ENCODE peak calls at places on chromosomes 1 and 21, in four cellular contexts. One of them, this sample, is unnamed.

GRCh38 chr1:17873007-17873675 is 118.0 kb downstream of the ACTL8 start:
- DNase-seq in heart left ventricle: peak; percentile 32
- DNase-seq in ascending aorta: no peak
- DNase-seq in psoas muscle: no peak
- DNase-seq in this sample: no peak

GRCh38 chr1:77347646-77348045 is 65.8 kb downstream of the AK5 start:
- DNase-seq in heart left ventricle: no peak
- DNase-seq in ascending aorta: no peak
- DNase-seq in psoas muscle: no peak
- DNase-seq in this sample: no peak

GRCh38 chr1:109239580-109240068 is 9.7 kb upstream of the CELSR2 start:
- DNase-seq in heart left ventricle: no peak
- DNase-seq in ascending aorta: no peak
- DNase-seq in psoas muscle: no peak
- DNase-seq in this sample: no peak

GRCh38 chr1:10686404-10687040 is 109.9 kb downstream of the CASZ1 start:
- DNase-seq in heart left ventricle: no peak
- DNase-seq in ascending aorta: no peak
- DNase-seq in psoas muscle: no peak
- DNase-seq in this sample: no peak

GRCh38 chr1:188489336-188490112 is 1660.8 kb downstream of the PLA2G4A start:
- DNase-seq in heart left ventricle: no peak
- DNase-seq in ascending aorta: no peak
- DNase-seq in psoas muscle: no peak
- DNase-seq in this sample: no peak

GRCh38 chr1:1024421-1025415 is 4.8 kb downstream of the AGRN start:
- DNase-seq in heart left ventricle: no peak
- DNase-seq in ascending aorta: no peak
- DNase-seq in psoas muscle: no peak
- DNase-seq in this sample: no peak

GRCh38 chr1:7455796-7456568 is 315.1 kb upstream of the VAMP3 start:
- DNase-seq in heart left ventricle: no peak
- DNase-seq in ascending aorta: no peak
- DNase-seq in psoas muscle: no peak
- DNase-seq in this sample: no peak

GRCh38 chr1:212814989-212815388 is 23.3 kb downstream of the TATDN3 start:
- DNase-seq in heart left ventricle: no peak
- DNase-seq in ascending aorta: no peak
- DNase-seq in psoas muscle: no peak
- DNase-seq in this sample: no peak

GRCh38 chr1:84796201-84796600 is 96.8 kb downstream of the LPAR3 start:
- DNase-seq in heart left ventricle: no peak
- DNase-seq in ascending aorta: no peak
- DNase-seq in psoas muscle: no peak
- DNase-seq in this sample: no peak

GRCh38 chr1:110778821-110779220 is 94.1 kb upstream of the CD53 start:
- DNase-seq in heart left ventricle: no peak
- DNase-seq in ascending aorta: no peak
- DNase-seq in psoas muscle: no peak
- DNase-seq in this sample: no peak

GRCh38 chr21:43585924-43586411 is 73.3 kb downstream of the HSF2BP start:
- DNase-seq in heart left ventricle: peak; percentile 71
- DNase-seq in ascending aorta: peak; percentile 87
- DNase-seq in psoas muscle: no peak
- DNase-seq in this sample: no peak

GRCh38 chr1:202860744-202861419 is 28.1 kb downstream of the RABIF start:
- DNase-seq in heart left ventricle: peak; percentile 28
- DNase-seq in ascending aorta: peak; percentile 66
- DNase-seq in psoas muscle: peak; percentile 17
- DNase-seq in this sample: peak; percentile 17

GRCh38 chr1:39668894-39669293 is 3.0 kb downstream of the NT5C1A start:
- DNase-seq in heart left ventricle: no peak
- DNase-seq in ascending aorta: no peak
- DNase-seq in psoas muscle: no peak
- DNase-seq in this sample: no peak

GRCh38 chr1:116131866-116132605 is 20.8 kb downstream of the MAB21L3 start:
- DNase-seq in heart left ventricle: no peak
- DNase-seq in ascending aorta: no peak
- DNase-seq in psoas muscle: no peak
- DNase-seq in this sample: no peak

GRCh38 chr1:213658508-213658907 is 329.3 kb upstream of the PROX1 start:
- DNase-seq in heart left ventricle: no peak
- DNase-seq in ascending aorta: no peak
- DNase-seq in psoas muscle: no peak
- DNase-seq in this sample: no peak

GRCh38 chr1:5597171-5597864 is 394.9 kb downstream of the NPHP4 start:
- DNase-seq in heart left ventricle: no peak
- DNase-seq in ascending aorta: peak; percentile 42
- DNase-seq in psoas muscle: no peak
- DNase-seq in this sample: no peak

GRCh38 chr1:201212461-201213055 is 21.9 kb downstream of the IGFN1 start:
- DNase-seq in heart left ventricle: no peak
- DNase-seq in ascending aorta: no peak
- DNase-seq in psoas muscle: no peak
- DNase-seq in this sample: no peak

GRCh38 chr1:237139732-237140131 is 97.7 kb downstream of the RYR2 start:
- DNase-seq in heart left ventricle: no peak
- DNase-seq in ascending aorta: no peak
- DNase-seq in psoas muscle: no peak
- DNase-seq in this sample: no peak

GRCh38 chr1:179142889-179143299 is 61.0 kb downstream of the TOR3A start:
- DNase-seq in heart left ventricle: no peak
- DNase-seq in ascending aorta: no peak
- DNase-seq in psoas muscle: no peak
- DNase-seq in this sample: no peak

GRCh38 chr1:230542054-230542453 is 100.2 kb upstream of the COG2 start:
- DNase-seq in heart left ventricle: no peak
- DNase-seq in ascending aorta: no peak
- DNase-seq in psoas muscle: no peak
- DNase-seq in this sample: no peak

GRCh38 chr1:17043676-17044075 is 10.2 kb downstream of the SDHB start:
- DNase-seq in heart left ventricle: no peak
- DNase-seq in ascending aorta: no peak
- DNase-seq in psoas muscle: no peak
- DNase-seq in this sample: no peak

GRCh38 chr1:154751690-154752089 is 118.4 kb downstream of the KCNN3 start:
- DNase-seq in heart left ventricle: no peak
- DNase-seq in ascending aorta: peak; percentile 53
- DNase-seq in psoas muscle: no peak
- DNase-seq in this sample: peak; percentile 12

GRCh38 chr1:173409613-173410012 is 67.5 kb upstream of the PRDX6 start:
- DNase-seq in heart left ventricle: peak; percentile 56
- DNase-seq in ascending aorta: no peak
- DNase-seq in psoas muscle: peak; percentile 18
- DNase-seq in this sample: no peak

GRCh38 chr1:240304466-240304865 is 212.8 kb downstream of the FMN2 start:
- DNase-seq in heart left ventricle: no peak
- DNase-seq in ascending aorta: no peak
- DNase-seq in psoas muscle: no peak
- DNase-seq in this sample: no peak

GRCh38 chr21:30340714-30341573 is 3.5 kb upstream of the KRTAP27-1 start:
- DNase-seq in heart left ventricle: no peak
- DNase-seq in ascending aorta: no peak
- DNase-seq in psoas muscle: peak; percentile 13
- DNase-seq in this sample: no peak
- TF ChIP-seq CTCF in heart left ventricle: peak; percentile 86
- TF ChIP-seq CTCF in ascending aorta: no peak
- TF ChIP-seq CTCF in psoas muscle: peak; percentile 53
- TF ChIP-seq CTCF in this sample: peak; percentile 43

DNA sequence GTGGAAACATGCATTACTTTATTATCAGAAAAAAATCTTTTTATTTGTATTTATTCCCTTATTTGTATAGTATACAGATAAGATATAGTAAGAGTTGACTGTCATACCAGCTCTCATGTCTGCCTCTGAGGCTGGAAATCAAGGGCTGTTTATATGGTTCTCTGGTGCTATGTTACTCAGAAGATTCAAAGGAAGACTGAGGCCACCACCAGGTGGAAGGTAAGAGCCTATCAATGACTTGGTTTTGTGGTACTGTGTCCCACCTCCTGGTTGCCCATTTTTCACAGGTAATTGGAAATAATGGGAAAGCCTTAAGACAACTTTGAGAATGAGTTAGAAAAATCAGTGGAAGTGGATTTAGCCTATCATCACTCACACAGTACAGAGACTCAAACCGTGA is 342.1 kb downstream of the DSCAM start:
- DNase-seq in heart left ventricle: no peak
- DNase-seq in ascending aorta: no peak
- DNase-seq in psoas muscle: no peak
- DNase-seq in this sample: no peak
- TF ChIP-seq CTCF in heart left ventricle: no peak
- TF ChIP-seq CTCF in ascending aorta: no peak
- TF ChIP-seq CTCF in psoas muscle: no peak
- TF ChIP-seq CTCF in this sample: no peak

GRCh38 chr1:26582836-26583460 is 53.4 kb downstream of the RPS6KA1 start:
- DNase-seq in heart left ventricle: no peak
- DNase-seq in ascending aorta: peak; percentile 67
- DNase-seq in psoas muscle: peak; percentile 37
- DNase-seq in this sample: no peak

GRCh38 chr1:26581287-26581651 is 51.7 kb downstream of the RPS6KA1 start:
- DNase-seq in heart left ventricle: no peak
- DNase-seq in ascending aorta: no peak
- DNase-seq in psoas muscle: no peak
- DNase-seq in this sample: no peak

GRCh38 chr1:26580116-26580515 is 50.6 kb downstream of the RPS6KA1 start:
- DNase-seq in heart left ventricle: no peak
- DNase-seq in ascending aorta: no peak
- DNase-seq in psoas muscle: no peak
- DNase-seq in this sample: no peak

GRCh38 chr1:26582053-26582835 is 52.7 kb downstream of the RPS6KA1 start:
- DNase-seq in heart left ventricle: no peak
- DNase-seq in ascending aorta: no peak
- DNase-seq in psoas muscle: no peak
- DNase-seq in this sample: no peak

DNA sequence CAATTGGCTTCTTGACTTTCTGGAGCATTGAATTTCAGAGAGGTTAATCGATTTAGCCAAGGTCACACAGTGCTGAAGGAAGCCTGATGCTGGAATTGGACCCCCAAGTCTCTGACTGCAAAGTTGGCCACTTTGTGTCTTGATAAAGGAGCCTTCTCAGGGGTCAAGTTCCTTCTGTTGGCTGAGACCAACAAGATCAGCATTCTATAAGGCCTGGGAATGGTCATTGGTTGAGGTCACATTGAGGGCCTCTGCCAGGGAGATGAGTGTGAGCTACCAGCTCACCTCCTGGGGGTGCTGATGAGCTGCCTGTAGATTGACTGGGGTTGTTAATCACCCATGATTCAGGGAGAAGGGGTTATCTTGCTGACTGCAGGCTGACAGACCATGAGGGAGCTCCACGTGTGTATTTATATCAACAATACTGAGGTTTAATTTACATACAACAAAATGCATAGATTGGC is 54.5 kb downstream of the RPS6KA1 start:
- DNase-seq in heart left ventricle: no peak
- DNase-seq in ascending aorta: no peak
- DNase-seq in psoas muscle: no peak
- DNase-seq in this sample: no peak
- TF ChIP-seq CTCF in heart left ventricle: no peak
- TF ChIP-seq CTCF in ascending aorta: no peak
- TF ChIP-seq CTCF in psoas muscle: no peak
- TF ChIP-seq CTCF in this sample: no peak

GRCh38 chr1:43997979-43998378 is 6.6 kb downstream of the CCDC24 start:
- DNase-seq in heart left ventricle: no peak
- DNase-seq in ascending aorta: no peak
- DNase-seq in psoas muscle: no peak
- DNase-seq in this sample: no peak

GRCh38 chr1:44000266-44000665 is 8.9 kb downstream of the CCDC24 start:
- DNase-seq in heart left ventricle: no peak
- DNase-seq in ascending aorta: no peak
- DNase-seq in psoas muscle: no peak
- DNase-seq in this sample: no peak

GRCh38 chr1:44002165-44002564 is 10.8 kb downstream of the CCDC24 start:
- DNase-seq in heart left ventricle: no peak
- DNase-seq in ascending aorta: no peak
- DNase-seq in psoas muscle: no peak
- DNase-seq in this sample: no peak

GRCh38 chr1:43999455-43999854 is 8.1 kb downstream of the CCDC24 start:
- DNase-seq in heart left ventricle: no peak
- DNase-seq in ascending aorta: no peak
- DNase-seq in psoas muscle: no peak
- DNase-seq in this sample: no peak

DNA sequence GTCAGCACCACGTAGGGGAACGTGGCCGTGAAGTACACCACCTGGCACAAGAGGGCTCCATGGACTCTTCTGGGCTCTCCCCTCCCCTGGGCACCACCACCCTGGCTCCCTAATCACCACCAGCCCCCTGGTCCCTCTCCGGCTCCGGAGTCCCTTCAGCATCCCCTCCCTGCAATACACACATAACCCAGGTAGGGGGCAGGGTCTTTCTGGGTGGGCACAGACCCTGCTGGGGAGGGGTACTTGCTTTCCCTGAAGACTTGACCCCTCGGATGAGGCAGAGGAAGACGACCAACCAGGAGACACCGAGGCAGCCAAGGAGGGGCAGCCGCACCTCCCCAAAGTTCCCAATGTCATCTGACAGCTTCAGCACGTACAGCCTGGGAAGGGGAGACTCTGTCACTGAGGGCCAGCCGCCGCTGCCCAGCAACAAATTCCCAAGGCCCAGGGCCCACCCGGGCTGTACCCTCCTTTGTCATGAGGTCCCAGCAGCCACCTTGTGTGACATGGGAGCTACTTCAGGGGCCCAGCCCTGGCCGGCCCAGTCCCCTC is 11.3 kb downstream of the CCDC24 start:
- DNase-seq in heart left ventricle: no peak
- DNase-seq in ascending aorta: no peak
- DNase-seq in psoas muscle: no peak
- DNase-seq in this sample: no peak
- TF ChIP-seq CTCF in heart left ventricle: no peak
- TF ChIP-seq CTCF in ascending aorta: no peak
- TF ChIP-seq CTCF in psoas muscle: no peak
- TF ChIP-seq CTCF in this sample: no peak

DNA sequence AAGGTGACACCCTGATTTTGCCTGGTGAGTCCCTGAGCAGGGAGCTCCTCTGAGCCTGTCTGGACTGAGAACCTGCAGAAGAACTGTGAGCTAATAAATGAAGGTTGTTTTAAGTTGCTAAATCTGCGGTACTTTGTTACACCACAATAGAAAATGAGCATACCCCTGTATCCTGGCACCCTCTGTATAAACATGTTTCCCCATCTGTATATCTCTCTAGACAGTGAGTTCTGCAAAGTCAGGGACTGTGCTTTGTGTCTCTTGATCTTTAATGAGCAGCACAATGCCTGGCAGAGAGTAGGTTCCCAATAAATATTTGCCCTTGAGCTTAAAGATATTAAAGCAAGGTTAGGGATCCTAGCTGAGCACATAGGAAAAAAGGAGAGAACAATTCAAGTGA is 228.8 kb downstream of the OMA1 start:
- DNase-seq in heart left ventricle: no peak
- DNase-seq in ascending aorta: no peak
- DNase-seq in psoas muscle: no peak
- DNase-seq in this sample: no peak
- TF ChIP-seq CTCF in heart left ventricle: no peak
- TF ChIP-seq CTCF in ascending aorta: no peak
- TF ChIP-seq CTCF in psoas muscle: no peak
- TF ChIP-seq CTCF in this sample: no peak